ENCODE peak calls at places on chromosomes 11 and 22, in nine cellular contexts. Q is neural progenitor cell; P is Karpas-422; D is fibroblast of lung; I is CD4-positive, CD25-positive, alpha-beta regulatory T cell; F is cardiac muscle cell; R is iPS DF 6.9; L is transverse colon; S is left lung. M is an unnamed sample.

GRCh38 chr11:132301900-132302299 is 931.5 kb downstream of the NTM start:
- DNase-seq in Q (no peak), P (no peak), D (no peak), I (no peak), F (no peak), R (no peak), L (no peak), S (no peak), M (no peak)

GRCh38 chr11:118655486-118656190 is 23.8 kb downstream of the TREH start:
- DNase-seq in Q (no peak), P (no peak), D (no peak), I (no peak), F (no peak), R (no peak), L (no peak), S (no peak), M (no peak)

GRCh38 chr11:120108154-120108784 is 29.6 kb downstream of the TRIM29 start:
- DNase-seq in Q (peak; percentile 87), P (peak; percentile 77), D (peak; percentile 46), I (peak; percentile 12), F (peak; percentile 64), R (peak; percentile 52), L (peak; percentile 75), S (peak; percentile 89), M (peak; percentile 60)

GRCh38 chr11:117983163-117983475 is 3.1 kb upstream of the IL10RA start:
- DNase-seq in Q (no peak), P (no peak), D (no peak), I (no peak), F (no peak), R (no peak), L (no peak), S (no peak), M (no peak)

GRCh38 chr11:62588966-62589637 is 2.2 kb downstream of the TUT1 start:
- DNase-seq in Q (no peak), P (no peak), D (peak; percentile 21), I (no peak), F (no peak), R (no peak), L (no peak), S (peak; percentile 11), M (no peak)

GRCh38 chr11:774873-775592 is 2.3 kb downstream of the GATD1 start:
- DNase-seq in Q (peak; percentile 1), P (no peak), D (no peak), I (no peak), F (peak; percentile 34), R (no peak), L (no peak), S (peak; percentile 74), M (no peak)

GRCh38 chr11:46642627-46643335 is 25.4 kb downstream of the ATG13 start:
- DNase-seq in Q (no peak), P (no peak), D (no peak), I (no peak), F (no peak), R (no peak), L (no peak), S (no peak), M (no peak)

GRCh38 chr11:118170231-118170630 is 6.2 kb downstream of the SCN2B start:
- DNase-seq in Q (no peak), P (no peak), D (no peak), I (no peak), F (no peak), R (no peak), L (no peak), S (no peak), M (no peak)

GRCh38 chr22:19184276-19184997 is 5.9 kb upstream of the SLC25A1 start:
- DNase-seq in Q (no peak), P (no peak), D (no peak), I (no peak), F (no peak), R (no peak), L (no peak), S (no peak), M (no peak)

GRCh38 chr11:124917115-124917637 is 1.9 kb upstream of the HEPN1 start:
- DNase-seq in Q (no peak), P (no peak), D (peak; percentile 93), I (no peak), F (peak; percentile 78), R (no peak), L (no peak), S (no peak), M (peak; percentile 25)

GRCh38 chr11:76152086-76152658 is 54.1 kb downstream of the WNT11 start:
- DNase-seq in Q (peak; percentile 90), P (peak; percentile 95), D (peak; percentile 76), I (peak; percentile 58), F (peak; percentile 85), R (peak; percentile 82), L (peak; percentile 89), S (peak; percentile 95), M (peak; percentile 76)

GRCh38 chr11:4865855-4866254 is 15.8 kb upstream of the OR51T1 start:
- DNase-seq in Q (no peak), P (no peak), D (no peak), I (no peak), F (no peak), R (no peak), L (no peak), S (no peak), M (no peak)

GRCh38 chr11:97966901-97967300 is 1053.8 kb upstream of the CNTN5 start:
- DNase-seq in Q (no peak), P (no peak), D (no peak), I (no peak), F (no peak), R (no peak), L (no peak), S (no peak), M (no peak)

GRCh38 chr22:40597541-40598453 is 38.7 kb downstream of the MRTFA start:
- DNase-seq in Q (no peak), P (peak; percentile 52), D (peak; percentile 40), I (no peak), F (no peak), R (no peak), L (no peak), S (no peak), M (no peak)

GRCh38 chr11:105960252-105961245 is 61.5 kb downstream of the MSANTD4 start:
- DNase-seq in Q (peak; percentile 39), P (no peak), D (no peak), I (no peak), F (no peak), R (peak; percentile 22), L (no peak), S (peak; percentile 55), M (no peak)

GRCh38 chr11:101428918-101429317 is 154.9 kb downstream of the TRPC6 start:
- DNase-seq in Q (peak; percentile 57), P (peak; percentile 49), D (peak; percentile 42), I (no peak), F (peak; percentile 29), R (no peak), L (no peak), S (no peak), M (no peak)

GRCh38 chr22:35775339-35775738 is 57.7 kb downstream of the APOL5 start:
- DNase-seq in Q (no peak), P (no peak), D (no peak), I (no peak), F (no peak), R (no peak), L (no peak), S (no peak), M (no peak)

GRCh38 chr11:111946499-111946898 is 9.4 kb downstream of the DIXDC1 start:
- DNase-seq in Q (no peak), P (no peak), D (no peak), I (no peak), F (no peak), R (no peak), L (no peak), S (no peak), M (no peak)

GRCh38 chr11:10893713-10894112 is 35.9 kb upstream of the ZBED5 start:
- DNase-seq in Q (no peak), P (no peak), D (peak; percentile 96), I (no peak), F (peak; percentile 43), R (no peak), L (no peak), S (no peak), M (no peak)
- H3K27ac ChIP-seq in Q (no peak overlapping the region), P (no peak overlapping the region), D (peak overlapping the region; percentile 76), I (no peak overlapping the region), F (no peak overlapping the region), R (no peak overlapping the region), L (peak overlapping the region; percentile 72), S (no peak overlapping the region), M (no peak overlapping the region)

GRCh38 chr22:37189011-37189466 is 992 bp upstream of the C1QTNF6 start:
- DNase-seq in Q (no peak), P (no peak), D (no peak), I (no peak), F (peak; percentile 78), R (no peak), L (no peak), S (no peak), M (no peak)
- H3K27ac ChIP-seq in Q (peak overlapping the region; percentile 89), P (no peak overlapping the region), D (no peak overlapping the region), I (peak overlapping the region; percentile 62), F (peak overlapping the region; percentile 87), R (no peak overlapping the region), L (peak overlapping the region; percentile 88), S (peak overlapping the region; percentile 81), M (no peak overlapping the region)

DNA sequence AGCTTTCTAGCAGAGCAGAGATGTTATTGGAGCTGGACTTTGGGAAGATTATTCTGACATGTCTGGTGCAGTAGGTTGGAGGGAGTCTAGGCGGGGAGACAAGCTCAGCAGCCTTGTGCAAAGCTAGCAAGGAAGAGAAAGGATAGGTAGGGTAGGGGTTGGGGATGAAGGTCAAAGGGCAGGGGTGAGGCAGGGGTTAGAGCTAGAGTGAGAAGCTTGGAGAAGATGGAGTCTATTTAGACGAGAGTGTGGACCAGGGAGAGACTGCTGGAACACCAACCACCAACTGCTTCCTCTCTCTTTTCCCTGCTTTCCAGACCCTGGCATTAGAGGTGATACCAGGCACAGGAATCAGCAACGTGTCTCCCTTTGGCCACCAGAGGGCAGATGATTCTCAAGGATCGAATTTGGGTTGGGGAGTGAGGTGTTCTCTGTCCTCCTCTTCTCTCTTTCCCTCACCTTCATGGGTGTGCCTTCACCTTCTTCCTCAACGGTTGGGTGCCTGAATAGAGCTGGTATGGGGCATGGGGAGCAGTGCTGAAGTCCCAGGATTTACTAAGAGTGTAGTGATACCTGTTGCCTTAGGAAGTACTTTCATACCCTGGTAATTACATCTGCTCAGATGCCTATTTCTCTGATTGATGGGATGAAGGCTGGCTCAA is 1.8 kb upstream of the MARK2 start:
- DNase-seq in Q (peak; percentile 90), P (peak; percentile 91), D (peak; percentile 74), I (peak; percentile 71), F (peak; percentile 81), R (no peak), L (peak; percentile 85), S (no peak), M (peak; percentile 69)
- H3K27ac ChIP-seq in Q (no peak overlapping the region), P (peak overlapping the region; percentile 61), D (no peak overlapping the region), I (peak overlapping the region; percentile 87), F (no peak overlapping the region), R (no peak overlapping the region), L (peak overlapping the region; percentile 93), S (peak overlapping the region; percentile 97), M (peak overlapping the region; percentile 24)

DNA sequence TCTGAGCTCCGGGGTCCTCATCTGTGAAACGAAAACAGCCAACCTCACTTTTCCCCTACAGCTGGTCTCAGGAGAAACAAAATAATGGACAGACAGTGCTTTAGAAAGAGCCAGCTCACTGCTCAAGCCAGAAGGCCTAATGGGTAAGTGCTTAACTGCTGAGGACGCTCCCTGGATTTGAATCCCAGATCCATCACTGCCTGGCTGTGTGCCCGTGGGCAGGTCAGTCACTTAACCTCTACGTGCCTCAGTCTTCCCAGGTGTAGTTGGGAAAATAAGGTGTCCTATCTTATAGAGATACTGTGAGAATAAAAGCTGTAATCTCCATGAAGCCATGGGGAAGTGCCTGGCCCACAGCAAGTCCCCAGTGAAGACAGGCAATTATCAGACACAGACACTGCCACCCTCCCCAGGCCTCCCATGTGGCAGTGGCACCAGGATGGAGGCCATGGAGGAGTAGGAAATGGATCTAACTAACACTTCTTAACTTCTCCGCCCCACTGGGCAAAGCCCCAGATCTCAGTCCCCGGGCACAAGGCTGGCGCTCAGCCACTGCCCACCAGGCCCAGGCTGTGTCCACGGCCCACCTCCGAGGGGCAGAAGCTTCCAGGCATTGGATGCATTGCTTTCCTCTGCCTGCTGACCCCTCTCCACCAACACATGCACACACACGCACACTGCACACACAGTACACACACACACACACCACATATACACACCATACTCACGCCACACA is 9.2 kb downstream of the TP53I11 start:
- DNase-seq in Q (no peak), P (no peak), D (no peak), I (no peak), F (no peak), R (no peak), L (no peak), S (no peak), M (no peak)
- H3K27ac ChIP-seq in Q (no peak overlapping the region), P (no peak overlapping the region), D (no peak overlapping the region), I (no peak overlapping the region), F (peak overlapping the region; percentile 53), R (no peak overlapping the region), L (no peak overlapping the region), S (no peak overlapping the region), M (no peak overlapping the region)